ENCODE peak calls at places on chromosomes 2 and 18, in five cellular contexts. C is colonic mucosa, W is mesendoderm, A is endothelial cell of umbilical vein, V is Peyer's patch. F is an unnamed sample.
A peak's percentile ranks its signal among the peaks of the same experiment; 100 is the strongest.

GRCh38 chr2:8234757-8235374 is 447.0 kb upstream of the ID2 start:
- DNase-seq in C (no peak), W (no peak), A (no peak), V (no peak), F (no peak)

GRCh38 chr2:9782197-9782719 is 61.0 kb upstream of the TAF1B start:
- DNase-seq in C (peak; percentile 52), W (peak; percentile 87), A (no peak), V (peak; percentile 19), F (no peak)

GRCh38 chr2:74334931-74335333 is 8.3 kb downstream of the SLC4A5 start:
- DNase-seq in C (peak; percentile 84), W (peak; percentile 86), A (peak; percentile 70), V (peak; percentile 74), F (peak; percentile 88)

GRCh38 chr18:77160515-77160914 is 27.9 kb upstream of the MBP start:
- DNase-seq in C (no peak), W (peak; percentile 68), A (no peak), V (no peak), F (peak; percentile 24)

GRCh38 chr2:152558174-152559091 is 158.8 kb downstream of the PRPF40A start:
- DNase-seq in C (no peak), W (no peak), A (no peak), V (no peak), F (peak; percentile 68)

GRCh38 chr2:100193334-100193733 is 50.9 kb upstream of the AFF3 start:
- DNase-seq in C (no peak), W (peak; percentile 72), A (peak; percentile 42), V (no peak), F (no peak)

GRCh38 chr2:225788571-225788970 is 389.1 kb downstream of the NYAP2 start:
- DNase-seq in C (no peak), W (no peak), A (no peak), V (no peak), F (no peak)

GRCh38 chr2:28981620-28982371 is 698 bp downstream of the TOGARAM2 start:
- DNase-seq in C (no peak), W (no peak), A (no peak), V (no peak), F (no peak)

GRCh38 chr2:36650031-36650430 is 46.5 kb upstream of the VIT start:
- DNase-seq in C (peak; percentile 64), W (peak; percentile 94), A (peak; percentile 45), V (no peak), F (no peak)

GRCh38 chr2:241074901-241075540 is 27.1 kb downstream of the MTERF4 start:
- DNase-seq in C (no peak), W (no peak), A (no peak), V (no peak), F (no peak)

GRCh38 chr18:6881034-6881800 is 151.7 kb downstream of the ARHGAP28 start:
- DNase-seq in C (no peak), W (no peak), A (no peak), V (no peak), F (no peak)

DNA sequence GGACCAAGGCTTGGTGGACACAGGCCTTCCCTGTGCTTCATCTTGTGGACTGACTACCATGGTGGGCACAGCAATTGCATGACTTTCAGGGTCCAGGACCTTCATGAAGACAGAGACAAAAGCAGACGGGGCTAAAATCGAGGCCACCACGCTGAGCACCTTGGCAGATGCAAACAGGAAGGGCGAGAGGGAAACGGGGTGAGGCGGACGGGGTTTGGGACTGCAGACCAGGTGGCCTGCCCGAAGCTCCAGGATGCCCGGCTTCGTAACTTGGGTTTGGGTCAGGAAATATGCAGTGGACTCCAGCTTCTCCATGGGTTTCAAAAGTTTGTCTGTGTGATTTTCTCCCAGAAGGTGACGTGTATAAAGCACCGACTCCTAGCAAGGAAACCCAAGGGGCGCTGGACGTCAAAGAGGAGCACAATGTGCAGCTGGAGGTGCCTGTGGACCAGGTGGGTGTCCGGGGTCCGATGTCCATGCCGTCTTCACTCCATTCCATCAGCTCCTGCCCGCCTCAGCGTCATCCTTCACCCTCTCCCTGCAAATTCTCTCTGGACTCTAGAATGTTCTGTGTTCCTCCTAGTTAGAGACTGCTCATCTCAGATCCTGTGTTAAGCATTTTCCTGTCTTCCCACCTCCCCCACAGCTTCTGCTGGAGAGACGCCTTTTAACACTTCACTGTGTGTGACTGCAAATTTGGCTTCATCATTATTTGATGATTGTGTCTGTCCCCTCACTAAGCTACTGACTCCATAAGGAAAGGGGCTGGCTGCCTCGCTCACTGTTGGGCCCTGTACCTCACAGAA is 65.8 kb downstream of the DCDC2C start:
- DNase-seq in C (no peak), W (no peak), A (no peak), V (no peak), F (no peak)
- H3K4me1 ChIP-seq in C (no peaks in the 10 kb centered on the region), W (no peaks in the 10 kb centered on the region), A (no peaks in the 10 kb centered on the region), V (no peaks in the 10 kb centered on the region), F (no peaks in the 10 kb centered on the region)

GRCh38 chr18:369224-370010 is 101.6 kb upstream of the THOC1 start:
- DNase-seq in C (no peak), W (no peak), A (no peak), V (no peak), F (no peak)
- H3K4me1 ChIP-seq in C (no peaks in the 10 kb centered on the region), W (no peaks in the 10 kb centered on the region), A (no peaks in the 10 kb centered on the region), V (peaks cover 14% of the 10 kb centered on the region), F (no peaks in the 10 kb centered on the region)

DNA sequence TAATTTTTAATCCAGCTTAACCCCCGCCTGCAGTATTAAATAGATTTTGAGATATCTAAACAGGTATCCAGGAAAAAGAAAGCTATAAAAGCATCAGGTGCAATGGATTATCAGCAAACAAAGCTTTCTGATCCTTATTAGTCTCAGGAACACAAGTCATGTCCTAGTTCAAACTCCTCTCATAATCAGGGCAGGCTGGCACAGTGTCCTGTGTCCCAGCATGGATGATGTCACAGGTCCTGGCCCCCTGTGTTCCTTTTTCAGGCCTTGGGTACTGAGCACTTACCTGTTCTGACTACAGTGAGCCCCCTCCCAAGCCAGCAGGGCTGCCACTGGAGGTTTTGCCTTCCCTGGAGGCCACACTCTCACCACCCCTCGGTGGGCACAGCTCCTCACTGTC is 19.5 kb upstream of the MRO start:
- DNase-seq in C (no peak), W (no peak), A (no peak), V (no peak), F (no peak)
- H3K4me1 ChIP-seq in C (no peaks in the 10 kb centered on the region), W (no peaks in the 10 kb centered on the region), A (peaks cover 12% of the 10 kb centered on the region), V (peaks cover 4% of the 10 kb centered on the region), F (no peaks in the 10 kb centered on the region)

GRCh38 chr2:62475172-62476011 is 30.6 kb downstream of the TMEM17 start:
- DNase-seq in C (no peak), W (peak; percentile 86), A (peak; percentile 95), V (no peak), F (no peak)
- H3K4me1 ChIP-seq in C (no peaks in the 10 kb centered on the region), W (peaks cover 7% of the 10 kb centered on the region), A (peaks cover 28% of the 10 kb centered on the region), V (peaks cover 18% of the 10 kb centered on the region), F (peaks cover 2% of the 10 kb centered on the region)

GRCh38 chr18:63025251-63025710 is 294.3 kb downstream of the BCL2 start:
- DNase-seq in C (peak; percentile 39), W (peak; percentile 64), A (no peak), V (no peak), F (peak; percentile 75)
- H3K4me1 ChIP-seq in C (no peaks in the 10 kb centered on the region), W (no peaks in the 10 kb centered on the region), A (no peaks in the 10 kb centered on the region), V (no peaks in the 10 kb centered on the region), F (no peaks in the 10 kb centered on the region)

GRCh38 chr2:101758001-101758400 is 60.5 kb downstream of the MAP4K4 start:
- DNase-seq in C (no peak), W (no peak), A (no peak), V (no peak), F (no peak)
- H3K4me1 ChIP-seq in C (no peaks in the 10 kb centered on the region), W (peaks cover 11% of the 10 kb centered on the region), A (peaks cover 38% of the 10 kb centered on the region), V (peaks cover 21% of the 10 kb centered on the region), F (peaks cover 18% of the 10 kb centered on the region)

GRCh38 chr2:24343225-24343882 is 17.0 kb downstream of the ITSN2 start:
- DNase-seq in C (no peak), W (no peak), A (peak; percentile 42), V (no peak), F (no peak)
- H3K4me1 ChIP-seq in C (peaks cover 6% of the 10 kb centered on the region), W (peaks cover 3% of the 10 kb centered on the region), A (peaks cover 3% of the 10 kb centered on the region), V (peaks cover 35% of the 10 kb centered on the region), F (peaks cover 10% of the 10 kb centered on the region)

DNA sequence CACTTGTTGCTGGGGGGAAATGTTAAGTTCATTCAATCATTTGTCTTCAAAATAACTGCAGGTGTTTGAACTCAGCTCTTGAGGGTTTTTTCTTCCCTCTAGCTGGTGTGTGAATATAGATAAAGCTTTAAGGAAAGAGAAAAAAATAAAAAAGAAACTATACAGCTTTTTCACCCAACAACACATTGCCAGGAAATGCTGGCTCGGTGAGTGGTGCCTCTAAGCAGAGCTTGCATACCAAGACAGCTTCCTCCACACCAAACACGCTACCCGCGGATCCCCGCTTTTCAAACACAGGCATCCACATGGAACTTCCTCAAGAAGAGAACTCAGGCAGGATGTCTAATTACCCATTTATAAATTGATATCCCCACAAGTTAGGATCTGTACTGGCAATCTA is 69.8 kb upstream of the TANK start:
- DNase-seq in C (no peak), W (no peak), A (peak; percentile 90), V (peak; percentile 46), F (no peak)
- H3K4me1 ChIP-seq in C (no peaks in the 10 kb centered on the region), W (no peaks in the 10 kb centered on the region), A (peaks cover 15% of the 10 kb centered on the region), V (no peaks in the 10 kb centered on the region), F (peaks cover 2% of the 10 kb centered on the region)

GRCh38 chr2:68371581-68371980 is 6.5 kb downstream of the PLEK start:
- DNase-seq in C (no peak), W (no peak), A (no peak), V (no peak), F (no peak)

GRCh38 chr2:68368657-68369339 is 3.7 kb downstream of the PLEK start:
- DNase-seq in C (no peak), W (peak; percentile 23), A (no peak), V (no peak), F (no peak)

GRCh38 chr2:68371138-68371537 is 6.1 kb downstream of the PLEK start:
- DNase-seq in C (no peak), W (no peak), A (no peak), V (no peak), F (no peak)

GRCh38 chr2:68367918-68368656 is 3.0 kb downstream of the PLEK start:
- DNase-seq in C (no peak), W (no peak), A (no peak), V (no peak), F (no peak)

DNA sequence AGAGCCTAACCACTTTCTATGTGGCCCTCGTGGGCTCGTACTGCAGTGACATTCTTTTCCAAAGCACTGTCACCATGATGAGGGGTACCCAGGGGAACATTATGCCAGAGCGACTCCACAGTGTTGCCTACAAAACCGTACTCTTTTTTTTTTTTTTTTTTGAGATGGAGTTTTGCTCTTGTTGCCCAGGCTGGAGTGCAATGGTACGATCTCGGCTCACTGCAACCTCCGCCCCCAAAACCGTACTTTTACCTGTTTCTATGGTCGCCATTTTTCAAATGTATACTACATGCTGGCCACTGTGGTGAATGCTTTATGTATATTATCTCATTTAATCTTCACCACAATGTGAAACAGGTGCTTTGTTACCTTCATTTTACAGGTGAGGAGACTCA is 4.3 kb downstream of the PLEK start:
- DNase-seq in C (no peak), W (no peak), A (no peak), V (no peak), F (no peak)
- H3K4me1 ChIP-seq in C (no peaks in the 10 kb centered on the region), W (no peaks in the 10 kb centered on the region), A (no peaks in the 10 kb centered on the region), V (no peaks in the 10 kb centered on the region), F (no peaks in the 10 kb centered on the region)

GRCh38 chr2:120775261-120775660 is 39.6 kb downstream of the GLI2 start:
- DNase-seq in C (no peak), W (no peak), A (no peak), V (no peak), F (no peak)
- H3K4me1 ChIP-seq in C (no peaks in the 10 kb centered on the region), W (peaks cover 10% of the 10 kb centered on the region), A (no peaks in the 10 kb centered on the region), V (no peaks in the 10 kb centered on the region), F (no peaks in the 10 kb centered on the region)